ENCODE peak calls at places on chromosomes 6 and 20, in ten cellular contexts. One of them, this sample, is unnamed.

GRCh38 chr6:30754631-30755030 is 10.3 kb upstream of the IER3 start:
- DNase-seq in uterus: no peak
- DNase-seq in fibroblast of pulmonary artery: no peak
- DNase-seq in GM04504: no peak
- DNase-seq in stimulated activated CD4-positive, alpha-beta T cell treated with anti-CD3 and anti-CD28 coated beads, Interleukin-2, amount 100 ng/mL, for 24 hours: no peak
- DNase-seq in CD14-positive monocyte: no peak
- DNase-seq in GM19239: no peak
- DNase-seq in osteocyte: no peak
- DNase-seq in lung microvascular endothelial cell: no peak
- DNase-seq in HCT116: no peak
- DNase-seq in this sample: no peak

GRCh38 chr20:55390791-55391190 is 614.5 kb downstream of the CBLN4 start:
- DNase-seq in uterus: no peak
- DNase-seq in fibroblast of pulmonary artery: no peak
- DNase-seq in GM04504: no peak
- DNase-seq in stimulated activated CD4-positive, alpha-beta T cell treated with anti-CD3 and anti-CD28 coated beads, Interleukin-2, amount 100 ng/mL, for 24 hours: no peak
- DNase-seq in CD14-positive monocyte: no peak
- DNase-seq in GM19239: no peak
- DNase-seq in osteocyte: no peak
- DNase-seq in lung microvascular endothelial cell: no peak
- DNase-seq in HCT116: no peak
- DNase-seq in this sample: no peak

GRCh38 chr6:88360203-88360797 is 194.2 kb upstream of the CNR1 start:
- DNase-seq in uterus: no peak
- DNase-seq in fibroblast of pulmonary artery: peak; percentile 75
- DNase-seq in GM04504: peak; percentile 60
- DNase-seq in stimulated activated CD4-positive, alpha-beta T cell treated with anti-CD3 and anti-CD28 coated beads, Interleukin-2, amount 100 ng/mL, for 24 hours: no peak
- DNase-seq in CD14-positive monocyte: no peak
- DNase-seq in GM19239: no peak
- DNase-seq in osteocyte: no peak
- DNase-seq in lung microvascular endothelial cell: no peak
- DNase-seq in HCT116: no peak
- DNase-seq in this sample: no peak

GRCh38 chr6:144406796-144407195 is 121.7 kb downstream of the UTRN start:
- DNase-seq in uterus: no peak
- DNase-seq in fibroblast of pulmonary artery: peak; percentile 24
- DNase-seq in GM04504: no peak
- DNase-seq in stimulated activated CD4-positive, alpha-beta T cell treated with anti-CD3 and anti-CD28 coated beads, Interleukin-2, amount 100 ng/mL, for 24 hours: no peak
- DNase-seq in CD14-positive monocyte: no peak
- DNase-seq in GM19239: no peak
- DNase-seq in osteocyte: no peak
- DNase-seq in lung microvascular endothelial cell: peak; percentile 54
- DNase-seq in HCT116: no peak
- DNase-seq in this sample: no peak

GRCh38 chr6:106181664-106182418 is 95.7 kb downstream of the PRDM1 start:
- DNase-seq in uterus: no peak
- DNase-seq in fibroblast of pulmonary artery: peak; percentile 58
- DNase-seq in GM04504: peak; percentile 68
- DNase-seq in stimulated activated CD4-positive, alpha-beta T cell treated with anti-CD3 and anti-CD28 coated beads, Interleukin-2, amount 100 ng/mL, for 24 hours: no peak
- DNase-seq in CD14-positive monocyte: no peak
- DNase-seq in GM19239: no peak
- DNase-seq in osteocyte: no peak
- DNase-seq in lung microvascular endothelial cell: no peak
- DNase-seq in HCT116: no peak
- DNase-seq in this sample: no peak

GRCh38 chr6:53854843-53855567 is 60.2 kb downstream of the LRRC1 start:
- DNase-seq in uterus: no peak
- DNase-seq in fibroblast of pulmonary artery: no peak
- DNase-seq in GM04504: no peak
- DNase-seq in stimulated activated CD4-positive, alpha-beta T cell treated with anti-CD3 and anti-CD28 coated beads, Interleukin-2, amount 100 ng/mL, for 24 hours: no peak
- DNase-seq in CD14-positive monocyte: no peak
- DNase-seq in GM19239: peak; percentile 16
- DNase-seq in osteocyte: no peak
- DNase-seq in lung microvascular endothelial cell: no peak
- DNase-seq in HCT116: no peak
- DNase-seq in this sample: no peak

GRCh38 chr6:149899926-149900619 is 2.2 kb upstream of the RAET1E start:
- DNase-seq in uterus: no peak
- DNase-seq in fibroblast of pulmonary artery: no peak
- DNase-seq in GM04504: no peak
- DNase-seq in stimulated activated CD4-positive, alpha-beta T cell treated with anti-CD3 and anti-CD28 coated beads, Interleukin-2, amount 100 ng/mL, for 24 hours: no peak
- DNase-seq in CD14-positive monocyte: no peak
- DNase-seq in GM19239: no peak
- DNase-seq in osteocyte: peak; percentile 63
- DNase-seq in lung microvascular endothelial cell: no peak
- DNase-seq in HCT116: no peak
- DNase-seq in this sample: no peak

GRCh38 chr6:158522616-158523015 is 37.3 kb upstream of the TMEM181 start:
- DNase-seq in uterus: no peak
- DNase-seq in fibroblast of pulmonary artery: no peak
- DNase-seq in GM04504: no peak
- DNase-seq in stimulated activated CD4-positive, alpha-beta T cell treated with anti-CD3 and anti-CD28 coated beads, Interleukin-2, amount 100 ng/mL, for 24 hours: no peak
- DNase-seq in CD14-positive monocyte: no peak
- DNase-seq in GM19239: no peak
- DNase-seq in osteocyte: no peak
- DNase-seq in lung microvascular endothelial cell: no peak
- DNase-seq in HCT116: no peak
- DNase-seq in this sample: no peak

GRCh38 chr6:157946865-157947532 is 34.7 kb upstream of the SYNJ2 start:
- DNase-seq in uterus: no peak
- DNase-seq in fibroblast of pulmonary artery: peak; percentile 27
- DNase-seq in GM04504: no peak
- DNase-seq in stimulated activated CD4-positive, alpha-beta T cell treated with anti-CD3 and anti-CD28 coated beads, Interleukin-2, amount 100 ng/mL, for 24 hours: no peak
- DNase-seq in CD14-positive monocyte: no peak
- DNase-seq in GM19239: peak; percentile 24
- DNase-seq in osteocyte: no peak
- DNase-seq in lung microvascular endothelial cell: no peak
- DNase-seq in HCT116: no peak
- DNase-seq in this sample: no peak

GRCh38 chr20:6333110-6333509 is 210.3 kb upstream of the FERMT1 start:
- DNase-seq in uterus: no peak
- DNase-seq in fibroblast of pulmonary artery: no peak
- DNase-seq in GM04504: no peak
- DNase-seq in stimulated activated CD4-positive, alpha-beta T cell treated with anti-CD3 and anti-CD28 coated beads, Interleukin-2, amount 100 ng/mL, for 24 hours: no peak
- DNase-seq in CD14-positive monocyte: no peak
- DNase-seq in GM19239: no peak
- DNase-seq in osteocyte: no peak
- DNase-seq in lung microvascular endothelial cell: no peak
- DNase-seq in HCT116: no peak
- DNase-seq in this sample: no peak

GRCh38 chr6:3743541-3743940 is 8.0 kb downstream of the PXDC1 start:
- DNase-seq in uterus: no peak
- DNase-seq in fibroblast of pulmonary artery: no peak
- DNase-seq in GM04504: no peak
- DNase-seq in stimulated activated CD4-positive, alpha-beta T cell treated with anti-CD3 and anti-CD28 coated beads, Interleukin-2, amount 100 ng/mL, for 24 hours: no peak
- DNase-seq in CD14-positive monocyte: no peak
- DNase-seq in GM19239: no peak
- DNase-seq in osteocyte: no peak
- DNase-seq in lung microvascular endothelial cell: peak; percentile 40
- DNase-seq in HCT116: no peak
- DNase-seq in this sample: no peak

GRCh38 chr6:4804095-4804494 is 27.9 kb downstream of the CDYL start:
- DNase-seq in uterus: no peak
- DNase-seq in fibroblast of pulmonary artery: peak; percentile 32
- DNase-seq in GM04504: peak; percentile 40
- DNase-seq in stimulated activated CD4-positive, alpha-beta T cell treated with anti-CD3 and anti-CD28 coated beads, Interleukin-2, amount 100 ng/mL, for 24 hours: no peak
- DNase-seq in CD14-positive monocyte: no peak
- DNase-seq in GM19239: no peak
- DNase-seq in osteocyte: no peak
- DNase-seq in lung microvascular endothelial cell: no peak
- DNase-seq in HCT116: no peak
- DNase-seq in this sample: no peak

GRCh38 chr6:152277826-152278247 is 359.3 kb downstream of the SYNE1 start:
- DNase-seq in uterus: no peak
- DNase-seq in fibroblast of pulmonary artery: no peak
- DNase-seq in GM04504: no peak
- DNase-seq in stimulated activated CD4-positive, alpha-beta T cell treated with anti-CD3 and anti-CD28 coated beads, Interleukin-2, amount 100 ng/mL, for 24 hours: no peak
- DNase-seq in CD14-positive monocyte: no peak
- DNase-seq in GM19239: no peak
- DNase-seq in osteocyte: no peak
- DNase-seq in lung microvascular endothelial cell: no peak
- DNase-seq in HCT116: no peak
- DNase-seq in this sample: no peak

GRCh38 chr20:2799688-2800589 is 488 bp downstream of the CPXM1 start:
- DNase-seq in uterus: no peak
- DNase-seq in fibroblast of pulmonary artery: no peak
- DNase-seq in GM04504: no peak
- DNase-seq in stimulated activated CD4-positive, alpha-beta T cell treated with anti-CD3 and anti-CD28 coated beads, Interleukin-2, amount 100 ng/mL, for 24 hours: no peak
- DNase-seq in CD14-positive monocyte: peak; percentile 37
- DNase-seq in GM19239: peak; percentile 48
- DNase-seq in osteocyte: no peak
- DNase-seq in lung microvascular endothelial cell: peak; percentile 22
- DNase-seq in HCT116: no peak
- DNase-seq in this sample: no peak

GRCh38 chr6:26312096-26312463 is 52.9 kb upstream of the BTN3A2 start:
- DNase-seq in uterus: no peak
- DNase-seq in fibroblast of pulmonary artery: peak; percentile 38
- DNase-seq in GM04504: no peak
- DNase-seq in stimulated activated CD4-positive, alpha-beta T cell treated with anti-CD3 and anti-CD28 coated beads, Interleukin-2, amount 100 ng/mL, for 24 hours: no peak
- DNase-seq in CD14-positive monocyte: no peak
- DNase-seq in GM19239: no peak
- DNase-seq in osteocyte: no peak
- DNase-seq in lung microvascular endothelial cell: no peak
- DNase-seq in HCT116: no peak
- DNase-seq in this sample: no peak

GRCh38 chr6:14876778-14877613 is 368.9 kb upstream of the JARID2 start:
- DNase-seq in uterus: no peak
- DNase-seq in fibroblast of pulmonary artery: peak; percentile 91
- DNase-seq in GM04504: peak; percentile 61
- DNase-seq in stimulated activated CD4-positive, alpha-beta T cell treated with anti-CD3 and anti-CD28 coated beads, Interleukin-2, amount 100 ng/mL, for 24 hours: no peak
- DNase-seq in CD14-positive monocyte: peak; percentile 84
- DNase-seq in GM19239: peak; percentile 54
- DNase-seq in osteocyte: no peak
- DNase-seq in lung microvascular endothelial cell: peak; percentile 94
- DNase-seq in HCT116: no peak
- DNase-seq in this sample: peak; percentile 55

GRCh38 chr6:153790881-153791473 is 248.1 kb upstream of the OPRM1 start:
- DNase-seq in uterus: no peak
- DNase-seq in fibroblast of pulmonary artery: peak; percentile 54
- DNase-seq in GM04504: no peak
- DNase-seq in stimulated activated CD4-positive, alpha-beta T cell treated with anti-CD3 and anti-CD28 coated beads, Interleukin-2, amount 100 ng/mL, for 24 hours: no peak
- DNase-seq in CD14-positive monocyte: no peak
- DNase-seq in GM19239: no peak
- DNase-seq in osteocyte: no peak
- DNase-seq in lung microvascular endothelial cell: peak; percentile 10
- DNase-seq in HCT116: peak; percentile 15
- DNase-seq in this sample: no peak

GRCh38 chr20:58892126-58892931 is 39.8 kb downstream of the GNAS start:
- DNase-seq in uterus: peak; percentile 73
- DNase-seq in fibroblast of pulmonary artery: peak; percentile 51
- DNase-seq in GM04504: no peak
- DNase-seq in stimulated activated CD4-positive, alpha-beta T cell treated with anti-CD3 and anti-CD28 coated beads, Interleukin-2, amount 100 ng/mL, for 24 hours: peak; percentile 77
- DNase-seq in CD14-positive monocyte: no peak
- DNase-seq in GM19239: peak; percentile 56
- DNase-seq in osteocyte: peak; percentile 86
- DNase-seq in lung microvascular endothelial cell: peak; percentile 69
- DNase-seq in HCT116: no peak
- DNase-seq in this sample: peak; percentile 78

GRCh38 chr6:121222656-121223055 is 111.6 kb downstream of the TBC1D32 start:
- DNase-seq in uterus: no peak
- DNase-seq in fibroblast of pulmonary artery: peak; percentile 51
- DNase-seq in GM04504: peak; percentile 6
- DNase-seq in stimulated activated CD4-positive, alpha-beta T cell treated with anti-CD3 and anti-CD28 coated beads, Interleukin-2, amount 100 ng/mL, for 24 hours: no peak
- DNase-seq in CD14-positive monocyte: no peak
- DNase-seq in GM19239: no peak
- DNase-seq in osteocyte: no peak
- DNase-seq in lung microvascular endothelial cell: peak; percentile 2
- DNase-seq in HCT116: no peak
- DNase-seq in this sample: no peak

GRCh38 chr20:48750941-48751620 is 76.7 kb downstream of the PREX1 start:
- DNase-seq in uterus: no peak
- DNase-seq in fibroblast of pulmonary artery: peak; percentile 67
- DNase-seq in GM04504: no peak
- DNase-seq in stimulated activated CD4-positive, alpha-beta T cell treated with anti-CD3 and anti-CD28 coated beads, Interleukin-2, amount 100 ng/mL, for 24 hours: peak; percentile 41
- DNase-seq in CD14-positive monocyte: peak; percentile 83
- DNase-seq in GM19239: no peak
- DNase-seq in osteocyte: no peak
- DNase-seq in lung microvascular endothelial cell: peak; percentile 83
- DNase-seq in HCT116: no peak
- DNase-seq in this sample: no peak

GRCh38 chr6:13044390-13044789 is 283.9 kb downstream of the TBC1D7 start:
- DNase-seq in uterus: no peak
- DNase-seq in fibroblast of pulmonary artery: peak; percentile 18
- DNase-seq in GM04504: no peak
- DNase-seq in stimulated activated CD4-positive, alpha-beta T cell treated with anti-CD3 and anti-CD28 coated beads, Interleukin-2, amount 100 ng/mL, for 24 hours: no peak
- DNase-seq in CD14-positive monocyte: peak; percentile 75
- DNase-seq in GM19239: no peak
- DNase-seq in osteocyte: no peak
- DNase-seq in lung microvascular endothelial cell: peak; percentile 5
- DNase-seq in HCT116: peak; percentile 38
- DNase-seq in this sample: no peak

GRCh38 chr6:133645000-133645619 is 243.8 kb upstream of the TCF21 start:
- DNase-seq in uterus: no peak
- DNase-seq in fibroblast of pulmonary artery: peak; percentile 39
- DNase-seq in GM04504: no peak
- DNase-seq in stimulated activated CD4-positive, alpha-beta T cell treated with anti-CD3 and anti-CD28 coated beads, Interleukin-2, amount 100 ng/mL, for 24 hours: no peak
- DNase-seq in CD14-positive monocyte: no peak
- DNase-seq in GM19239: no peak
- DNase-seq in osteocyte: no peak
- DNase-seq in lung microvascular endothelial cell: no peak
- DNase-seq in HCT116: no peak
- DNase-seq in this sample: no peak

GRCh38 chr20:22586645-22587310 is 2.4 kb upstream of the FOXA2 start:
- DNase-seq in uterus: no peak
- DNase-seq in fibroblast of pulmonary artery: no peak
- DNase-seq in GM04504: no peak
- DNase-seq in stimulated activated CD4-positive, alpha-beta T cell treated with anti-CD3 and anti-CD28 coated beads, Interleukin-2, amount 100 ng/mL, for 24 hours: no peak
- DNase-seq in CD14-positive monocyte: no peak
- DNase-seq in GM19239: no peak
- DNase-seq in osteocyte: no peak
- DNase-seq in lung microvascular endothelial cell: peak; percentile 18
- DNase-seq in HCT116: no peak
- DNase-seq in this sample: no peak

GRCh38 chr6:82178084-82178758 is 69.3 kb downstream of the IBTK start:
- DNase-seq in uterus: no peak
- DNase-seq in fibroblast of pulmonary artery: peak; percentile 73
- DNase-seq in GM04504: peak; percentile 23
- DNase-seq in stimulated activated CD4-positive, alpha-beta T cell treated with anti-CD3 and anti-CD28 coated beads, Interleukin-2, amount 100 ng/mL, for 24 hours: no peak
- DNase-seq in CD14-positive monocyte: no peak
- DNase-seq in GM19239: no peak
- DNase-seq in osteocyte: no peak
- DNase-seq in lung microvascular endothelial cell: peak; percentile 71
- DNase-seq in HCT116: no peak
- DNase-seq in this sample: no peak

GRCh38 chr6:112575309-112575834 is 228.2 kb downstream of the RFPL4B start:
- DNase-seq in uterus: no peak
- DNase-seq in fibroblast of pulmonary artery: peak; percentile 31
- DNase-seq in GM04504: no peak
- DNase-seq in stimulated activated CD4-positive, alpha-beta T cell treated with anti-CD3 and anti-CD28 coated beads, Interleukin-2, amount 100 ng/mL, for 24 hours: no peak
- DNase-seq in CD14-positive monocyte: no peak
- DNase-seq in GM19239: no peak
- DNase-seq in osteocyte: no peak
- DNase-seq in lung microvascular endothelial cell: no peak
- DNase-seq in HCT116: no peak
- DNase-seq in this sample: no peak

GRCh38 chr6:53029262-53029661 is 34.2 kb upstream of the GSTA4 start:
- DNase-seq in uterus: no peak
- DNase-seq in fibroblast of pulmonary artery: no peak
- DNase-seq in GM04504: no peak
- DNase-seq in stimulated activated CD4-positive, alpha-beta T cell treated with anti-CD3 and anti-CD28 coated beads, Interleukin-2, amount 100 ng/mL, for 24 hours: no peak
- DNase-seq in CD14-positive monocyte: no peak
- DNase-seq in GM19239: no peak
- DNase-seq in osteocyte: no peak
- DNase-seq in lung microvascular endothelial cell: no peak
- DNase-seq in HCT116: no peak
- DNase-seq in this sample: no peak

This sample was measured in stimulated activated naive CD8-positive, alpha-beta T cell treated with anti-CD3 and anti-CD28 coated beads, Interleukin-15, amount 100 ng/mL, for 72 hours.